ENCODE peak calls at places on chromosomes 4 and X, in five cellular contexts. N is K562, H is heart left ventricle, S is HCT116, F is transverse colon. P is an unnamed sample.

GRCh38 chr4:108172780-108173598 is 4.3 kb upstream of the LEF1 start:
- DNase-seq in H (peak), N (peak), F (peak), S (no peak), P (peak)

GRCh38 chr4:158588777-158589176 is 67.1 kb downstream of the RXFP1 start:
- DNase-seq in H (no peak), S (no peak), N (no peak), F (no peak), P (no peak)

GRCh38 chrX:139889760-139890159 is 43.1 kb downstream of the ATP11C start:
- DNase-seq in H (no peak), N (no peak), F (no peak), S (no peak), P (no peak)

GRCh38 chr4:3338321-3338838 is 45.6 kb downstream of the RGS12 start:
- DNase-seq in F (no peak), N (no peak), S (no peak), H (no peak), P (no peak)

GRCh38 chrX:39730671-39731389 is 366.9 kb downstream of the BCOR start:
- DNase-seq in N (peak), F (peak), S (no peak), H (peak), P (peak)

GRCh38 chr4:156941940-156942548 is 29.6 kb downstream of the PDGFC start:
- DNase-seq in H (peak), F (peak), S (no peak), N (no peak), P (no peak)

GRCh38 chrX:153744210-153745066 is 19.6 kb upstream of the PLXNB3 start:
- DNase-seq in H (no peak), S (no peak), N (no peak), F (no peak), P (peak)

GRCh38 chrX:3550160-3550765 is 163.2 kb downstream of the PRKX start:
- DNase-seq in S (no peak), F (peak), H (no peak), N (peak), P (peak)

GRCh38 chr4:95256108-95256835 is 292.5 kb downstream of the UNC5C start:
- DNase-seq in F (no peak), H (no peak), N (no peak), S (no peak), P (no peak)

GRCh38 chr4:55437823-55438222 is 42.1 kb downstream of the TMEM165 start:
- DNase-seq in H (no peak), F (no peak), S (no peak), N (no peak), P (no peak)

GRCh38 chrX:47802589-47802988 is 34.1 kb upstream of the ZNF81 start:
- DNase-seq in H (no peak), F (no peak), N (no peak), S (no peak), P (no peak)

GRCh38 chr4:4594531-4594930 is 52.7 kb upstream of the STX18 start:
- DNase-seq in S (no peak), N (no peak), F (no peak), H (no peak), P (no peak)

GRCh38 chrX:12463873-12464272 is 325.6 kb downstream of the FRMPD4 start:
- DNase-seq in F (no peak), H (no peak), S (no peak), N (no peak), P (no peak)

GRCh38 chr4:84218002-84218401 is 281.1 kb downstream of the NKX6-1 start:
- DNase-seq in F (no peak), N (no peak), S (no peak), H (no peak), P (no peak)

GRCh38 chr4:147865926-147866325 is 134.0 kb downstream of the ARHGAP10 start:
- DNase-seq in F (no peak), N (no peak), H (no peak), S (no peak), P (no peak)

GRCh38 chrX:132622130-132622529 is 133.3 kb upstream of the MBNL3 start:
- DNase-seq in N (peak), F (no peak), H (no peak), S (peak), P (peak)

GRCh38 chr4:24196785-24197184 is 306.9 kb upstream of the PPARGC1A start:
- DNase-seq in N (no peak), H (no peak), F (no peak), S (no peak), P (no peak)

GRCh38 chr4:125132281-125132680 is 182.5 kb upstream of the FAT4 start:
- DNase-seq in S (no peak), H (no peak), F (no peak), N (no peak), P (no peak)

GRCh38 chr4:125739760-125740159 is 425.0 kb downstream of the FAT4 start:
- DNase-seq in S (no peak), H (peak), N (no peak), F (no peak), P (no peak)

GRCh38 chr4:156154978-156155377 is 201.3 kb upstream of the CTSO start:
- DNase-seq in F (no peak), N (no peak), S (no peak), H (no peak), P (no peak)

GRCh38 chrX:23699636-23700194 is 32.4 kb downstream of the PRDX4 start:
- DNase-seq in H (peak), S (no peak), N (peak), F (no peak), P (peak)

DNA sequence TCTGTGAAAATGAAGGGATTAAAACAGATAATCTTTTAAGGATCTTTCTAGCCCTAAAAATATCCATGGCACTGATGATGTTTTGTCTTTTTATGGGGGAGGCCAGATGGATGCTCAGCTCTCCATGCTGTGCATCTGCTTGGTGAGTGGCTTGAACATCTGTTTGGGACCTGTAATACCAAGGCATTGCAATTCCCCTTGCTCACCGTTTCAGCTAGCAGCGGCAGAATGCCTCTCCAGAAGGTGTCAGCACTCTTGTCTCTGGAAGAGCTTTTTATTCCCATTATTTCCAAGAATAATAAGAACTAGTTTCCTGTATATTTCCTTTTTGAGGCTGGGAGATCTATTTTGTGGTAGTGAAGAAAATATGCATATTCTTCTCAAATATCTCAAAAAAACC is 151.9 kb upstream of the ANK2 start:
- DNase-seq in F (no peak), S (no peak), N (no peak), H (no peak), P (no peak)
- TF ChIP-seq POLR2A in F (no peak), S (no peak), N (no peak), H (no peak), P (no peak)

GRCh38 chr4:99382745-99383360 is 30.3 kb upstream of the ADH1C start:
- DNase-seq in N (no peak), S (no peak), F (no peak), H (no peak), P (no peak)
- TF ChIP-seq POLR2A in N (no peak), S (no peak), F (no peak), H (no peak), P (no peak)

GRCh38 chrX:49058794-49059193 is at the start of gene CCDC120:
- DNase-seq in N (no peak), S (no peak), H (no peak), F (peak), P (no peak)
- TF ChIP-seq POLR2A in N (no peak), S (no peak), H (no peak), F (peak), P (no peak)

DNA sequence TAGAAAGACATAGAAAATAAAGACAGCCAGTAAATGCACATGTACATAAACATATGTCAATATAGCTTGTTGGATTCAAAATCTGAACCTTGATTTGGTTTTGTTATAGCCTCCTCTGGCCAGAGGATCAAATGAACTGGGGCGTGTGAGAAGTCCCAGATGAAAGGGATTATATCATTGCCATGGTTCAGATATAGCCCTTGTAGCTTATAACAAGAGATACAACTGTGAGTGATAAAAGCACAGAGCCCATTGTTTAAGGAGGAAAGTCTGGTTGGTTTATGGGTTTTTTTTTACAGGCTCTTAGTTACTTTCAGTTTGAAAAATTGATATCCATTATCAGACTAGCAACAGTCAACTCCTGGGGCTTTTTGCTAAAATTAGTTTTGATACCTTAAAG is 101.7 kb upstream of the GLRA2 start:
- DNase-seq in S (no peak), N (no peak), H (no peak), F (no peak), P (no peak)
- TF ChIP-seq POLR2A in S (no peak), N (no peak), H (no peak), F (no peak), P (no peak)

GRCh38 chrX:154804957-154805695 is at the start of gene MPP1:
- DNase-seq in S (peak), F (peak), N (peak), H (peak), P (peak)
- TF ChIP-seq POLR2A in S (no peak), F (peak), N (peak), H (no peak), P (peak)

GRCh38 chrX:15335135-15336022 is at the start of gene PIGA:
- DNase-seq in H (peak), S (peak), F (peak), N (peak), P (peak)
- TF ChIP-seq POLR2A in H (peak), S (no peak), F (peak), N (peak), P (peak)